ENCODE peak calls at places on chromosomes 6 and 20, in four cellular contexts. Q, C, B and X are unnamed samples.

GRCh38 chr6:150634641-150635292 is 35.1 kb downstream of the PLEKHG1 start:
- DNase-seq in C (no peak), Q (no peak), B (no peak), X (no peak)

GRCh38 chr6:27477318-27478013 is 4.6 kb upstream of the ZNF184 start:
- DNase-seq in C (no peak), Q (no peak), B (no peak), X (no peak)

GRCh38 chr6:13992417-13993055 is 67.8 kb downstream of the RNF182 start:
- DNase-seq in Q (no peak), B (no peak), C (no peak), X (no peak)

GRCh38 chr6:151325075-151326050 is 66.0 kb downstream of the ZBTB2 start:
- DNase-seq in C (no peak), B (peak), Q (peak), X (no peak)

GRCh38 chr6:40349092-40349491 is 238.1 kb downstream of the LRFN2 start:
- DNase-seq in Q (no peak), C (no peak), B (no peak), X (peak)

GRCh38 chr6:43702522-43703440 is 15.2 kb upstream of the MRPS18A start:
- DNase-seq in B (peak), Q (peak), C (no peak), X (peak)

GRCh38 chr6:41546475-41546865 is 289 bp downstream of the FOXP4 start:
- DNase-seq in C (no peak), B (no peak), Q (no peak), X (no peak)

GRCh38 chr6:110048221-110048875 is 70.2 kb downstream of the GPR6 start:
- DNase-seq in B (peak), Q (no peak), C (no peak), X (peak)

GRCh38 chr20:63178889-63179751 is 36.8 kb downstream of the YTHDF1 start:
- DNase-seq in C (no peak), Q (peak), B (no peak), X (no peak)

DNA sequence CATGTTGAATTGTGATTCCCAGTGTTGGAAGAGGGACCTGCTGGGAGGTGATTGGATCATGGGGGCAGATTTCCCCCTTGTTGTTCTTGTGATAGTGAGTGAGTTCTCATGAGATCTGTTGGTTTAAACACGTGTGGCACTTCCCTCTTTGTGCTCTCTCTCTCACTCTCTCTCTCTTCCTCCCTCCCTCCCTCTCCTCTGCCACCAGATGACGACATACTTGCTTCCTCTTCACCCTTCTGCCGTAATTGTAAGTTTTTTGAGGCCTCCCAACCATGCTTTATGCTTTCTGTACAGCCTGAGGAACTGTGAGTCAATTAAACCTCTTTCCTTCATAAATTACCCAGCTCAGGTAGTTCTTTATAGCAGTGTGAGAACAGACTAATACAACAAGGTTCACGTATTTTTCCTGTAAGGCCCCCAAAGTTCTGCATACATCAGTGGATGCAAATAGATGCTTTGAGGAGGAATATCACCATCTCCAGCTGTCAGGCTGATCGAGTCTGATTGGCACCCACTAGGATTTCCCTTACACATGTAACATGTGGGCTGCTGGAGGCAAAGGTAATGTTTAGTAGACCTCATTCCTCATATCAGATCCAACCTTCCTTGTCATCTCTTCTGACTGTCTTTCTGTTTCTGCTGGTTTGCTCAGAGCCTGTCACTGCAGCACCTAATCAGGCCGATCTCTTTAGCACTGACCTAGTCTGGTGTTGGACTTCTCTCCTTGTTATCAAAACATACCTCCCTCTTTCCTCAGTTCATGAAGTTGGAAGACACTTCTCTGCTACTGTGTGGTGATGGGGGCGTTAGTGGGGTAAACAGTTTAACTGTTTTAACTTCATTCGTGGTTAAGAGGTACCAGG is 54.3 kb upstream of the BACH2 start:
- DNase-seq in C (no peak), Q (no peak), B (no peak), X (no peak)
- H3K4me3 ChIP-seq in C (no peak), Q (no peak), B (no peak), X (no peak)

GRCh38 chr6:10381133-10381829 is 33.6 kb downstream of the TFAP2A start:
- DNase-seq in C (no peak), B (no peak), Q (no peak), X (no peak)
- TF ChIP-seq CTCF in C (peak), B (no peak), Q (no peak), X (no peak)

GRCh38 chr6:51384736-51385135 is 566.1 kb downstream of the TFAP2B start:
- DNase-seq in Q (no peak), C (no peak), B (no peak), X (no peak)
- H3K4me3 ChIP-seq in Q (no peak), C (no peak), B (no peak), X (no peak)

GRCh38 chr20:58512808-58513552 is 2.2 kb downstream of the APCDD1L start:
- DNase-seq in Q (no peak), B (no peak), C (no peak), X (no peak)
- TF ChIP-seq CTCF in Q (no peak), B (no peak), C (no peak), X (no peak)